ENCODE peak calls at places on chromosome 21, in nine cellular contexts. One of them, this sample, is unnamed.

GRCh38 chr21:45266518-45267389 is 20.9 kb downstream of the POFUT2 start:
- DNase-seq in ovary: no peak
- DNase-seq in uterus: no peak
- DNase-seq in endothelial cell of umbilical vein: no peak
- DNase-seq in K562: no peak
- DNase-seq in spleen: peak; percentile 77
- DNase-seq in H1: no peak
- DNase-seq in esophagus squamous epithelium: no peak
- DNase-seq in adrenal gland: peak; percentile 50
- DNase-seq in this sample: no peak

GRCh38 chr21:36908260-36908908 is 58.1 kb downstream of the HLCS start:
- DNase-seq in ovary: no peak
- DNase-seq in uterus: no peak
- DNase-seq in endothelial cell of umbilical vein: no peak
- DNase-seq in K562: no peak
- DNase-seq in spleen: no peak
- DNase-seq in H1: no peak
- DNase-seq in esophagus squamous epithelium: no peak
- DNase-seq in adrenal gland: no peak
- DNase-seq in this sample: no peak

GRCh38 chr21:32004281-32004680 is 131.5 kb downstream of the HUNK start:
- DNase-seq in ovary: no peak
- DNase-seq in uterus: no peak
- DNase-seq in endothelial cell of umbilical vein: no peak
- DNase-seq in K562: no peak
- DNase-seq in spleen: no peak
- DNase-seq in H1: no peak
- DNase-seq in esophagus squamous epithelium: no peak
- DNase-seq in adrenal gland: no peak
- DNase-seq in this sample: no peak

GRCh38 chr21:41678016-41678935 is 88.6 kb downstream of the RIPK4 start:
- DNase-seq in ovary: no peak
- DNase-seq in uterus: no peak
- DNase-seq in endothelial cell of umbilical vein: no peak
- DNase-seq in K562: no peak
- DNase-seq in spleen: peak; percentile 58
- DNase-seq in H1: no peak
- DNase-seq in esophagus squamous epithelium: no peak
- DNase-seq in adrenal gland: no peak
- DNase-seq in this sample: peak; percentile 96

GRCh38 chr21:38938343-38938742 is 132.6 kb downstream of the ETS2 start:
- DNase-seq in ovary: no peak
- DNase-seq in uterus: no peak
- DNase-seq in endothelial cell of umbilical vein: no peak
- DNase-seq in K562: no peak
- DNase-seq in spleen: no peak
- DNase-seq in H1: no peak
- DNase-seq in esophagus squamous epithelium: no peak
- DNase-seq in adrenal gland: peak; percentile 73
- DNase-seq in this sample: no peak

GRCh38 chr21:28538987-28539622 is 453.6 kb downstream of the LTN1 start:
- DNase-seq in ovary: no peak
- DNase-seq in uterus: no peak
- DNase-seq in endothelial cell of umbilical vein: peak; percentile 88
- DNase-seq in K562: no peak
- DNase-seq in spleen: no peak
- DNase-seq in H1: no peak
- DNase-seq in esophagus squamous epithelium: no peak
- DNase-seq in adrenal gland: no peak
- DNase-seq in this sample: no peak

GRCh38 chr21:31184462-31184861 is 146.2 kb upstream of the KRTAP19-8 start:
- DNase-seq in ovary: no peak
- DNase-seq in uterus: no peak
- DNase-seq in endothelial cell of umbilical vein: no peak
- DNase-seq in K562: no peak
- DNase-seq in spleen: no peak
- DNase-seq in H1: no peak
- DNase-seq in esophagus squamous epithelium: no peak
- DNase-seq in adrenal gland: no peak
- DNase-seq in this sample: no peak

GRCh38 chr21:40153351-40153750 is 286.1 kb downstream of the PCP4 start:
- DNase-seq in ovary: no peak
- DNase-seq in uterus: no peak
- DNase-seq in endothelial cell of umbilical vein: no peak
- DNase-seq in K562: no peak
- DNase-seq in spleen: no peak
- DNase-seq in H1: no peak
- DNase-seq in esophagus squamous epithelium: no peak
- DNase-seq in adrenal gland: no peak
- DNase-seq in this sample: no peak

GRCh38 chr21:37737996-37738395 is 178.3 kb downstream of the KCNJ6 start:
- DNase-seq in ovary: no peak
- DNase-seq in uterus: no peak
- DNase-seq in endothelial cell of umbilical vein: no peak
- DNase-seq in K562: no peak
- DNase-seq in spleen: no peak
- DNase-seq in H1: no peak
- DNase-seq in esophagus squamous epithelium: no peak
- DNase-seq in adrenal gland: no peak
- DNase-seq in this sample: no peak

GRCh38 chr21:42213082-42213774 is 5.7 kb upstream of the ABCG1 start:
- DNase-seq in ovary: no peak
- DNase-seq in uterus: no peak
- DNase-seq in endothelial cell of umbilical vein: no peak
- DNase-seq in K562: no peak
- DNase-seq in spleen: no peak
- DNase-seq in H1: no peak
- DNase-seq in esophagus squamous epithelium: no peak
- DNase-seq in adrenal gland: peak; percentile 34
- DNase-seq in this sample: no peak

GRCh38 chr21:46056450-46056903 is 41.4 kb upstream of the COL6A2 start:
- DNase-seq in ovary: peak; percentile 95
- DNase-seq in uterus: peak; percentile 95
- DNase-seq in endothelial cell of umbilical vein: no peak
- DNase-seq in K562: no peak
- DNase-seq in spleen: peak; percentile 77
- DNase-seq in H1: peak; percentile 52
- DNase-seq in esophagus squamous epithelium: no peak
- DNase-seq in adrenal gland: peak; percentile 73
- DNase-seq in this sample: no peak

GRCh38 chr21:31394309-31394708 is 50.2 kb upstream of the TIAM1 start:
- DNase-seq in ovary: no peak
- DNase-seq in uterus: no peak
- DNase-seq in endothelial cell of umbilical vein: no peak
- DNase-seq in K562: no peak
- DNase-seq in spleen: no peak
- DNase-seq in H1: no peak
- DNase-seq in esophagus squamous epithelium: no peak
- DNase-seq in adrenal gland: peak; percentile 20
- DNase-seq in this sample: no peak

GRCh38 chr21:37461494-37461893 is 94.9 kb downstream of the DYRK1A start:
- DNase-seq in ovary: no peak
- DNase-seq in uterus: no peak
- DNase-seq in endothelial cell of umbilical vein: no peak
- DNase-seq in K562: no peak
- DNase-seq in spleen: no peak
- DNase-seq in H1: no peak
- DNase-seq in esophagus squamous epithelium: no peak
- DNase-seq in adrenal gland: no peak
- DNase-seq in this sample: no peak

DNA sequence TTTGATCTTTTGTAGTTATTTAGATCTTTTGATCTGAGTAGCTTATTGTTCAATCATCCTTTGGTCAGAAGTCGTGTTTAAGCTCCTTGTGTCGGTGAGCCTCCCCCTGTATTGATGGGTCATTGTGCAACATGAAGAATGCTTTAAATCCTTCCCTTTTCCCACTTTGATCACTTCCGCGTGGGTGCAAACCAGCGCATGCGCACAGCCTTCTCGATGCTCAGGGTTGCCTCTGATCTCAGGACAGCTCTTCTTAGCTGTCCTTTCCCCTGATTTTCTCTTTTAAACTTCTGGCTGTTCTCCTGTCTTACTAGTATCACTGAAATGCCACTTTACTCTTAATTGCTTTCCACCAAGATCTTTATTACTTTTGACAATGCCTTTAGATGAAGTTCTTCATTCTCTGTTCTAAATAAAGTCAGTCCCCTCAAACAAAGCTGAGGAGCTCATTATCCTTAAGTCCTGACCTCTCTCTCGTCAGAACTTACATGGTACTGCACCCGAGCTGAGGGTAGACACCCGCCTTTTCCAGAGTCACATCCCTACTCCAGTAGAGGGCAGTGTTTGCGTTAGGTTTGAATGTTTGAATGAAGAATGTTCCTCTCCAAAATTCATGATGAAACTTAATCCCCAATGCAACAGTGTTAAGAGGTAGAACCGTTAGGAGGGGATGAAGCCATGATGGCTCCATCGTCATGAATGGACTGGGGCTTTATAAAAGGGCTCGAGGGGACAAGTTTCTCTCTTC is 547.9 kb upstream of the TMPRSS15 start:
- DNase-seq in ovary: no peak
- DNase-seq in uterus: no peak
- DNase-seq in endothelial cell of umbilical vein: no peak
- DNase-seq in K562: peak; percentile 6
- DNase-seq in spleen: no peak
- DNase-seq in H1: peak; percentile 55
- DNase-seq in esophagus squamous epithelium: no peak
- DNase-seq in adrenal gland: no peak
- DNase-seq in this sample: no peak
- TF ChIP-seq CTCF in ovary: no peak
- TF ChIP-seq CTCF in uterus: no peak
- TF ChIP-seq CTCF in endothelial cell of umbilical vein: peak; percentile 22
- TF ChIP-seq CTCF in K562: peak; percentile 32
- TF ChIP-seq CTCF in spleen: no peak
- TF ChIP-seq CTCF in H1: peak; percentile 52
- TF ChIP-seq CTCF in esophagus squamous epithelium: no peak
- TF ChIP-seq CTCF in adrenal gland: peak; percentile 50
- TF ChIP-seq CTCF in this sample: no peak

GRCh38 chr21:15775291-15775690 is 45.5 kb downstream of the USP25 start:
- DNase-seq in ovary: no peak
- DNase-seq in uterus: no peak
- DNase-seq in endothelial cell of umbilical vein: no peak
- DNase-seq in K562: no peak
- DNase-seq in spleen: no peak
- DNase-seq in H1: no peak
- DNase-seq in esophagus squamous epithelium: no peak
- DNase-seq in adrenal gland: no peak
- DNase-seq in this sample: no peak
- H3K27ac ChIP-seq in ovary: no peak overlapping the region
- H3K27ac ChIP-seq in uterus: no peak overlapping the region
- H3K27ac ChIP-seq in endothelial cell of umbilical vein: no peak overlapping the region
- H3K27ac ChIP-seq in K562: no peak overlapping the region
- H3K27ac ChIP-seq in spleen: no peak overlapping the region
- H3K27ac ChIP-seq in H1: no peak overlapping the region
- H3K27ac ChIP-seq in esophagus squamous epithelium: no peak overlapping the region
- H3K27ac ChIP-seq in adrenal gland: no peak overlapping the region
- H3K27ac ChIP-seq in this sample: no peak overlapping the region

GRCh38 chr21:43764576-43765495 is 11.3 kb downstream of the CSTB start:
- DNase-seq in ovary: no peak
- DNase-seq in uterus: no peak
- DNase-seq in endothelial cell of umbilical vein: no peak
- DNase-seq in K562: no peak
- DNase-seq in spleen: no peak
- DNase-seq in H1: no peak
- DNase-seq in esophagus squamous epithelium: no peak
- DNase-seq in adrenal gland: no peak
- DNase-seq in this sample: no peak

GRCh38 chr21:43767498-43767979 is 8.6 kb downstream of the CSTB start:
- DNase-seq in ovary: peak; percentile 41
- DNase-seq in uterus: no peak
- DNase-seq in endothelial cell of umbilical vein: no peak
- DNase-seq in K562: no peak
- DNase-seq in spleen: no peak
- DNase-seq in H1: no peak
- DNase-seq in esophagus squamous epithelium: no peak
- DNase-seq in adrenal gland: no peak
- DNase-seq in this sample: no peak

GRCh38 chr21:43767980-43768867 is 7.9 kb downstream of the CSTB start:
- DNase-seq in ovary: peak; percentile 40
- DNase-seq in uterus: no peak
- DNase-seq in endothelial cell of umbilical vein: peak; percentile 32
- DNase-seq in K562: peak; percentile 85
- DNase-seq in spleen: no peak
- DNase-seq in H1: peak; percentile 56
- DNase-seq in esophagus squamous epithelium: no peak
- DNase-seq in adrenal gland: peak; percentile 80
- DNase-seq in this sample: no peak

GRCh38 chr21:43768868-43769167 is 7.3 kb downstream of the CSTB start:
- DNase-seq in ovary: no peak
- DNase-seq in uterus: no peak
- DNase-seq in endothelial cell of umbilical vein: no peak
- DNase-seq in K562: no peak
- DNase-seq in spleen: no peak
- DNase-seq in H1: peak; percentile 53
- DNase-seq in esophagus squamous epithelium: no peak
- DNase-seq in adrenal gland: no peak
- DNase-seq in this sample: no peak

DNA sequence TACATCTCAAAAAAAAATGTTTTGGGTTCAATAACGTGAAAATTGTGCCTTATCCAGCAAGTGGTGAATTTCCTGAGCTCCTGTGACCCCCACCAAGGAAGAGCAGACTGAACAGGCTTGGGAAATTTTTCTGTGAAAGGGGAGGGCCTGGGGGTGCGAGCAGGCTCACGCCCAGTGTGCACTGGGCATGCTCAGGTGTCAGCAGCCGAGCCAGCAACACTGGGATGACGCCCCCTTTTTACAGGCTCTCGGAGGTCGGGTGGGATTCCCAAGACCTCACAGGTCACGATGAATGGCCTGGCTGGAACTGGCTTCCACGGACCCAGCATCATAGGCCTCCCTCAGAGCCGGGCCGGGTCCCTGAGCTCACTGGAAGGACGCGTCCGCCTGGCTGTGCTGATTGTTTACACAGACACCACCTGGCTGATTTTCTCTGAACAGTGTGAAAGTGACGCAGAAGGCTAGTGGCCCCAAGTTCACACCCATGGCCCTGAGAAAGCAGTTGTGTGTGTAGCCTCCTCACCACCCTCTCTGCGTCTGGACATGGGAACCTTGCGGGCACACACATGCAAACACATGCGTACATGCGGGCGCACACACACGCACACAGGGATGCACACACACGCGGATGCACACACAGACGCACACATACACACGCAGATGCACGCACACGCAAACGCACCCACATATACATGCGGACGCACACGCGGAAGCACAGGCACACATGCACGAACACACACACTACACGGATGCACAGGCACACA is 9.2 kb downstream of the CSTB start:
- DNase-seq in ovary: peak; percentile 73
- DNase-seq in uterus: no peak
- DNase-seq in endothelial cell of umbilical vein: no peak
- DNase-seq in K562: no peak
- DNase-seq in spleen: no peak
- DNase-seq in H1: no peak
- DNase-seq in esophagus squamous epithelium: no peak
- DNase-seq in adrenal gland: no peak
- DNase-seq in this sample: no peak
- TF ChIP-seq POLR2A in ovary: no peak
- TF ChIP-seq POLR2A in uterus: no peak
- TF ChIP-seq POLR2A in endothelial cell of umbilical vein: no peak
- TF ChIP-seq POLR2A in K562: no peak
- TF ChIP-seq POLR2A in spleen: no peak
- TF ChIP-seq POLR2A in H1: no peak
- TF ChIP-seq POLR2A in esophagus squamous epithelium: no peak
- TF ChIP-seq POLR2A in adrenal gland: no peak
- TF ChIP-seq POLR2A in this sample: no peak

GRCh38 chr21:16454371-16454770 is 724.6 kb downstream of the USP25 start:
- DNase-seq in ovary: no peak
- DNase-seq in uterus: no peak
- DNase-seq in endothelial cell of umbilical vein: peak; percentile 49
- DNase-seq in K562: no peak
- DNase-seq in spleen: no peak
- DNase-seq in H1: no peak
- DNase-seq in esophagus squamous epithelium: no peak
- DNase-seq in adrenal gland: no peak
- DNase-seq in this sample: no peak
- TF ChIP-seq CTCF in ovary: no peak
- TF ChIP-seq CTCF in uterus: no peak
- TF ChIP-seq CTCF in endothelial cell of umbilical vein: no peak
- TF ChIP-seq CTCF in K562: no peak
- TF ChIP-seq CTCF in spleen: no peak
- TF ChIP-seq CTCF in H1: no peak
- TF ChIP-seq CTCF in esophagus squamous epithelium: peak; percentile 28
- TF ChIP-seq CTCF in adrenal gland: peak; percentile 53
- TF ChIP-seq CTCF in this sample: no peak

This sample was measured in prostate gland.